ENCODE peak calls at places on chromosome 16, in ten cellular contexts. G is pancreas, H is AG09319, L is fibroblast of mammary gland, U is HFF-Myc, P is upper lobe of right lung, I is HFFc6, O is AG10803, Z is H9, Q is fibroblast of pulmonary artery. V is an unnamed sample.
A peak's percentile ranks its signal among the peaks of the same experiment; 100 is the strongest.

GRCh38 chr16:83517398-83517797 is 290.4 kb upstream of the HSBP1 start:
- DNase-seq in G (no peak), H (no peak), L (no peak), U (no peak), P (no peak), I (no peak), O (no peak), Z (no peak), Q (no peak), V (no peak)

GRCh38 chr16:58494981-58495860 is 4.7 kb upstream of the NDRG4 start:
- DNase-seq in G (peak; percentile 63), H (peak; percentile 92), L (peak; percentile 96), U (peak; percentile 91), P (peak; percentile 48), I (peak; percentile 99), O (peak; percentile 89), Z (peak; percentile 91), Q (peak; percentile 99), V (peak; percentile 43)

GRCh38 chr16:30112197-30113030 is 923 bp downstream of the GDPD3 start:
- DNase-seq in G (peak; percentile 50), H (no peak), L (peak; percentile 69), U (no peak), P (peak; percentile 81), I (no peak), O (peak; percentile 57), Z (peak; percentile 86), Q (peak; percentile 68), V (peak; percentile 84)

GRCh38 chr16:48558269-48558915 is 51.6 kb downstream of the N4BP1 start:
- DNase-seq in G (no peak), H (no peak), L (peak; percentile 52), U (no peak), P (no peak), I (peak; percentile 23), O (peak; percentile 79), Z (no peak), Q (peak; percentile 84), V (no peak)

GRCh38 chr16:12900599-12901203 is 697 bp upstream of the SHISA9 start:
- DNase-seq in G (no peak), H (no peak), L (no peak), U (no peak), P (no peak), I (no peak), O (no peak), Z (peak; percentile 36), Q (no peak), V (no peak)

GRCh38 chr16:72399811-72400210 is 227.9 kb upstream of the PMFBP1 start:
- DNase-seq in G (no peak), H (no peak), L (no peak), U (no peak), P (no peak), I (no peak), O (no peak), Z (no peak), Q (no peak), V (no peak)

GRCh38 chr16:264440-264951 is 11.2 kb downstream of the RGS11 start:
- DNase-seq in G (peak; percentile 29), H (no peak), L (no peak), U (no peak), P (peak; percentile 61), I (no peak), O (no peak), Z (no peak), Q (no peak), V (no peak)

GRCh38 chr16:1997591-1998359 is 8.0 kb downstream of the SYNGR3 start:
- DNase-seq in G (peak; percentile 33), H (peak; percentile 61), L (peak; percentile 27), U (no peak), P (no peak), I (no peak), O (peak; percentile 84), Z (no peak), Q (no peak), V (no peak)

GRCh38 chr16:23505942-23506605 is 4.2 kb downstream of the GGA2 start:
- DNase-seq in G (no peak), H (no peak), L (no peak), U (no peak), P (no peak), I (no peak), O (no peak), Z (no peak), Q (no peak), V (no peak)

GRCh38 chr16:23505180-23505665 is 5.1 kb downstream of the GGA2 start:
- DNase-seq in G (no peak), H (no peak), L (no peak), U (no peak), P (no peak), I (no peak), O (no peak), Z (no peak), Q (no peak), V (no peak)

GRCh38 chr16:23504076-23504452 is 6.2 kb downstream of the GGA2 start:
- DNase-seq in G (no peak), H (no peak), L (peak; percentile 87), U (no peak), P (no peak), I (no peak), O (peak; percentile 86), Z (no peak), Q (peak; percentile 66), V (no peak)

GRCh38 chr16:23506606-23506994 is 3.7 kb downstream of the GGA2 start:
- DNase-seq in G (no peak), H (no peak), L (no peak), U (no peak), P (no peak), I (no peak), O (no peak), Z (no peak), Q (no peak), V (no peak)

GRCh38 chr16:23504453-23505179 is 5.7 kb downstream of the GGA2 start:
- DNase-seq in G (peak; percentile 64), H (peak; percentile 7), L (peak; percentile 97), U (peak; percentile 71), P (peak; percentile 81), I (peak; percentile 94), O (peak; percentile 93), Z (peak; percentile 43), Q (peak; percentile 82), V (peak; percentile 42)
- TF ChIP-seq CTCF in G (no peak), H (no peak), L (no peak), U (no peak), P (peak; percentile 8), I (peak; percentile 52), O (peak; percentile 6), Z (no peak), Q (no peak), V (no peak)

DNA sequence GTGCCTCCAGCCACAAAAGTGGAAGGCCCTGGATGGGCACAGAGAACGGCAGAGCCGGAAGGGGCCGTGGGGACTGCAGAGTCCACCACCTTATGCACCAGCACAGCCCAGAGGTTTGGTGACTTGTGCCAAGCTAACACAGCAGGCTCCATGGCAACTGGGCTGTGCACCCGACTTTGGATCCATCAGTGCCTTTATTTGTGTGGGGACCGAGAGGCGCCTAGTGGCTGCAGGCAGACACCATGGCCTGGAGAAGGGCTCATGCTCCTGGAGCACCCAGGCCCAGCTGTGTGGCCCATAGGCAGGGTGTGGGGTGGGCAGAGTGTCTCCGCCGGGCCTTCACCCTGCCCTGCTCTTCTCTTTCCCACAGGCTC is 10.2 kb downstream of the C16orf90 start:
- DNase-seq in G (no peak), H (no peak), L (no peak), U (no peak), P (no peak), I (no peak), O (no peak), Z (no peak), Q (no peak), V (no peak)
- TF ChIP-seq CTCF in G (no peak), H (no peak), L (no peak), U (no peak), P (no peak), I (no peak), O (no peak), Z (no peak), Q (no peak), V (no peak)

GRCh38 chr16:49964316-49964715 is 60.7 kb upstream of the CNEP1R1 start:
- DNase-seq in G (no peak), H (no peak), L (no peak), U (no peak), P (no peak), I (no peak), O (no peak), Z (no peak), Q (no peak), V (no peak)

GRCh38 chr16:49969356-49970030 is 55.5 kb upstream of the CNEP1R1 start:
- DNase-seq in G (no peak), H (no peak), L (no peak), U (no peak), P (no peak), I (no peak), O (no peak), Z (no peak), Q (peak; percentile 17), V (no peak)

GRCh38 chr16:49972280-49972679 is 52.7 kb upstream of the CNEP1R1 start:
- DNase-seq in G (no peak), H (no peak), L (no peak), U (no peak), P (no peak), I (no peak), O (no peak), Z (no peak), Q (no peak), V (no peak)

GRCh38 chr16:49970818-49971431 is 54.1 kb upstream of the CNEP1R1 start:
- DNase-seq in G (no peak), H (no peak), L (no peak), U (no peak), P (no peak), I (no peak), O (no peak), Z (no peak), Q (no peak), V (peak; percentile 18)

DNA sequence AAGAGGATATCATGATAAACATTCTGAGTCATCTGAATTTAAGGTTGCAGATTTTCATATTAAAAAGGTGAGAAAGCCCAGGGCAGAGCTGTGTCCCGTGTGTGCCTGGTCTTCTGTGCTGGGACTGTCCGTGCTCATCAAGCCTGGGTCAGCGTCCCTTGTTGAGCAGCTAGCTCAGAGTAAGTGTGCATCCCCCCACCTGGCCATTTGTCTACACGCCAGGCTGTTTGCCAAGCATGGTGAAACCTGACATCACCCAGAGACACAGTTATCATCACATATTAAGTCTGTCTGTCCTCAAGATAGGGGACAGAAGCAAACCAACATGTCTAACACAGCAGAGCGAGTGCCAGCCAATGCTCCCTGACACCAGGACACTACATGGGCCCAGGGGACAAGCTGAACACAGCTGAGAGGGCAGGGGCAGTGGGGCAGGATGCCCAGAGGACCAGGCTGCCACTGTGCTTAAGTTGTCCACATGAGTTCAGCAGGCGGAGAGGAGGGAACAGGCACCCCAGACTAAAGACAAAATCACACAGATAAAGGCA is 57.9 kb upstream of the CNEP1R1 start:
- DNase-seq in G (no peak), H (no peak), L (no peak), U (no peak), P (no peak), I (no peak), O (no peak), Z (no peak), Q (no peak), V (no peak)
- TF ChIP-seq CTCF in G (no peak), H (no peak), L (no peak), U (no peak), P (no peak), I (no peak), O (no peak), Z (no peak), Q (no peak), V (no peak)

GRCh38 chr16:55372792-55373488 is 48.9 kb downstream of the IRX6 start:
- DNase-seq in G (no peak), H (no peak), L (no peak), U (no peak), P (no peak), I (no peak), O (peak; percentile 21), Z (no peak), Q (no peak), V (no peak)

GRCh38 chr16:55368205-55368604 is 44.2 kb downstream of the IRX6 start:
- DNase-seq in G (no peak), H (no peak), L (no peak), U (no peak), P (no peak), I (no peak), O (peak; percentile 17), Z (no peak), Q (no peak), V (no peak)

GRCh38 chr16:55369151-55369550 is 45.1 kb downstream of the IRX6 start:
- DNase-seq in G (no peak), H (no peak), L (no peak), U (no peak), P (no peak), I (no peak), O (no peak), Z (no peak), Q (no peak), V (no peak)

GRCh38 chr16:55373489-55373832 is 49.5 kb downstream of the IRX6 start:
- DNase-seq in G (no peak), H (no peak), L (no peak), U (no peak), P (no peak), I (no peak), O (no peak), Z (no peak), Q (no peak), V (no peak)

DNA sequence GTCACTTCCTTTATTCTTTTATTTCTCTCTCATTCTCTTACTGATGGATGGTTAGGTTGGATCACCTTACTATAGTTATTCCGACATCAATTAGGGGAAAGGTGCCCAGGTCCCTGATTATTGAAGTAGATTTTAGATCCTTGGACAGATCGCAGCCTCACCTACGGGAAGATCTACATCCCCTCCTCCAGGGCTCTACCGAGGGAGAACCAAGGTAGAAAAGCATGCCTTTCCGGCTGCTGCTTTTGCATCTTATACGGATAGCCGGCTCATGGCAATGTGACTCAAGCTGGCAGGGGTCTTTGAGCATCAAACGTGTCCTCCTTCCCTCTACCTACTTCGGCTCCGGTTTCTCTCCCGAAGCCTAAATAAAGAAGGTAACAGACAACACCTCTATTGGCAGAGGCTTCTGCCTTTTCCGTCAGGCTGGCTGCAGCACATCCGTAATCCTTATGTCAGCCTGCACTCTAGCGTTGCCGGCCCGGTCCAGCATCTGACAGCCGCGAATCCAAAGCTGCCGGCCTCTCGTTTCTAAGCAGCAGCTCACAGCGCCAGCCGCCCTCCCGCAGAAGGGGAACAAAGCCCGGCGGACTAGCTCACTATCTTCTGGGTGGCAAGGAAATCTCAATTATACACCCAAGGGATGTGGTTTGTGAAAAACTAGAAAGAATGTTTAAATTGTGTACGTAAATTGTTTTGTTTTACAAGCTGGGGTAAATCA is 46.9 kb downstream of the IRX6 start:
- DNase-seq in G (no peak), H (no peak), L (peak; percentile 19), U (no peak), P (peak; percentile 80), I (no peak), O (peak; percentile 62), Z (peak; percentile 78), Q (peak; percentile 24), V (peak; percentile 15)
- TF ChIP-seq CTCF in G (no peak), H (peak; percentile 57), L (peak; percentile 26), U (peak; percentile 47), P (peak; percentile 43), I (peak; percentile 28), O (peak; percentile 65), Z (peak; percentile 67), Q (peak; percentile 24), V (no peak)

V was measured in transverse colon.